ENCODE peak calls at places on chromosomes 11 and 22, in four cellular contexts. One of them, this sample, is unnamed.

GRCh38 chr22:20550851-20551744 is 43.7 kb downstream of the MED15 start:
- DNase-seq in mammary epithelial cell: no peak
- DNase-seq in PC-9: no peak
- DNase-seq in fibroblast of lung: peak; percentile 87
- DNase-seq in this sample: peak; percentile 79

GRCh38 chr11:120339394-120339890 is 3.2 kb downstream of the ARHGEF12 start:
- DNase-seq in fibroblast of lung: peak; percentile 43
- DNase-seq in PC-9: peak; percentile 23
- DNase-seq in mammary epithelial cell: peak; percentile 45
- DNase-seq in this sample: no peak

GRCh38 chr11:111718436-111719325 is 47.5 kb downstream of the PPP2R1B start:
- DNase-seq in PC-9: no peak
- DNase-seq in mammary epithelial cell: peak; percentile 68
- DNase-seq in fibroblast of lung: peak; percentile 91
- DNase-seq in this sample: peak; percentile 86

GRCh38 chr11:103055174-103055890 is 36.6 kb downstream of the DCUN1D5 start:
- DNase-seq in fibroblast of lung: peak; percentile 41
- DNase-seq in PC-9: no peak
- DNase-seq in mammary epithelial cell: peak; percentile 33
- DNase-seq in this sample: peak; percentile 30

GRCh38 chr11:122319842-122320555 is 204.0 kb upstream of the BLID start:
- DNase-seq in mammary epithelial cell: no peak
- DNase-seq in PC-9: no peak
- DNase-seq in fibroblast of lung: no peak
- DNase-seq in this sample: no peak

GRCh38 chr11:129814244-129814992 is 1.2 kb upstream of the TMEM45B start:
- DNase-seq in fibroblast of lung: no peak
- DNase-seq in mammary epithelial cell: no peak
- DNase-seq in PC-9: no peak
- DNase-seq in this sample: no peak

GRCh38 chr11:8233691-8234424 is 29.8 kb downstream of the LMO1 start:
- DNase-seq in mammary epithelial cell: peak; percentile 54
- DNase-seq in PC-9: peak; percentile 44
- DNase-seq in fibroblast of lung: peak; percentile 74
- DNase-seq in this sample: peak; percentile 67

GRCh38 chr11:5665051-5665450 is 19.8 kb downstream of the TRIM5 start:
- DNase-seq in fibroblast of lung: no peak
- DNase-seq in PC-9: no peak
- DNase-seq in mammary epithelial cell: no peak
- DNase-seq in this sample: no peak

GRCh38 chr22:50585238-50585637 is 2.6 kb upstream of the CHKB start:
- DNase-seq in fibroblast of lung: no peak
- DNase-seq in PC-9: no peak
- DNase-seq in mammary epithelial cell: no peak
- DNase-seq in this sample: no peak

GRCh38 chr11:38460901-38461300 is 1862.9 kb upstream of the RAG2 start:
- DNase-seq in fibroblast of lung: peak; percentile 94
- DNase-seq in PC-9: peak; percentile 73
- DNase-seq in mammary epithelial cell: peak; percentile 60
- DNase-seq in this sample: peak; percentile 92

GRCh38 chr11:84398017-84398626 is 1112.0 kb upstream of the CCDC90B start:
- DNase-seq in PC-9: no peak
- DNase-seq in mammary epithelial cell: peak; percentile 4
- DNase-seq in fibroblast of lung: peak; percentile 16
- DNase-seq in this sample: peak; percentile 4

DNA sequence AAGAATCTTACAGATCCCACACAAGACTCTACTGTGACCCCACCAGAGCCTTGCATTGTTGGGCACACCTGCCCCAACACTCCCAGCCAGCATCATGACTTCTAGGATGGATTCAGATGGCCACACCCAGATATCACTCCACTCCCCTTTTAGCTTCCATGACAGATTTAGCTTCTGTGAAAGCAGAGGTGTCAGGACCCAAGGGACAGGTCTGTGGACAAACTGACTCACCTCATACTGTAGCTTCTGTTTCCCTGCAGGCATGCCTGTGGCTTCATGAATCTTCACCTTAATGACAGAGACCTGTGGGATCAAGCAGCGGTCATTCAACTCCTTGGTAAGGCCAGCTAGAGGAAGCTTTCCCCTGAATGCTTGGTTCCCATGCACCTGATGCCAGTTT is 8.5 kb upstream of the TBC1D10A start:
- DNase-seq in PC-9: no peak
- DNase-seq in mammary epithelial cell: no peak
- DNase-seq in fibroblast of lung: no peak
- DNase-seq in this sample: no peak
- H3K36me3 ChIP-seq in PC-9: peaks cover 37% of the 10 kb centered on the region
- H3K36me3 ChIP-seq in mammary epithelial cell: peaks cover 53% of the 10 kb centered on the region
- H3K36me3 ChIP-seq in fibroblast of lung: peaks cover 46% of the 10 kb centered on the region
- H3K36me3 ChIP-seq in this sample: peaks cover 75% of the 10 kb centered on the region

GRCh38 chr11:15599376-15599775 is 484.7 kb downstream of the INSC start:
- DNase-seq in fibroblast of lung: no peak
- DNase-seq in mammary epithelial cell: no peak
- DNase-seq in PC-9: no peak
- DNase-seq in this sample: no peak
- H3K36me3 ChIP-seq in fibroblast of lung: no peaks in the 10 kb centered on the region
- H3K36me3 ChIP-seq in mammary epithelial cell: no peaks in the 10 kb centered on the region
- H3K36me3 ChIP-seq in PC-9: no peaks in the 10 kb centered on the region
- H3K36me3 ChIP-seq in this sample: no peaks in the 10 kb centered on the region

DNA sequence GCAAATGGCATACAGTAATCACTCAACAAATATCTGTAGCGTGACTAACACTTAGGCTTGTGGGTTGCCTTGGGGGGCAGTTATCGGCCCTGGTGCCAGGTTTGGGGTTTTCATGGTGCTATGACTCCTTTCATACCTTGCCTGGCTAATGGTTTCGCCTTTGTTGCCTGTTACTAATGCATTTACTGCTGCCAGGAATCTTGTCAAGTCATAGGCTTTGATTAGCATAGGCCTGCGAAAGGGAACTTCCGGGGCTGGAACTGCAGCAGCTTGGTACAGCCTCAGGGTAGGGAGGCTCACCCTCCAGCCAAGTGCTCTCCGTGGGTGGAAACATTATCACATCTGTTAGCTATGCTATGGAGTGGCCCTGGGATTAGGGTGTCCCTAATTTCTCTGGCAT is 13.2 kb downstream of the SLC25A18 start:
- DNase-seq in PC-9: peak; percentile 74
- DNase-seq in mammary epithelial cell: peak; percentile 99
- DNase-seq in fibroblast of lung: peak; percentile 99
- DNase-seq in this sample: peak; percentile 99
- H3K36me3 ChIP-seq in PC-9: no peaks in the 10 kb centered on the region
- H3K36me3 ChIP-seq in mammary epithelial cell: no peaks in the 10 kb centered on the region
- H3K36me3 ChIP-seq in fibroblast of lung: no peaks in the 10 kb centered on the region
- H3K36me3 ChIP-seq in this sample: no peaks in the 10 kb centered on the region

GRCh38 chr11:46410021-46410420 is 18.4 kb upstream of the CHRM4 start:
- DNase-seq in fibroblast of lung: no peak
- DNase-seq in PC-9: no peak
- DNase-seq in mammary epithelial cell: no peak
- DNase-seq in this sample: no peak
- H3K36me3 ChIP-seq in fibroblast of lung: peaks cover 9% of the 10 kb centered on the region
- H3K36me3 ChIP-seq in PC-9: peaks cover 13% of the 10 kb centered on the region
- H3K36me3 ChIP-seq in mammary epithelial cell: peaks cover 8% of the 10 kb centered on the region
- H3K36me3 ChIP-seq in this sample: peaks cover 2% of the 10 kb centered on the region

GRCh38 chr11:65633390-65634139 is 4.3 kb upstream of the SIPA1 start:
- DNase-seq in mammary epithelial cell: no peak
- DNase-seq in fibroblast of lung: no peak
- DNase-seq in PC-9: no peak
- DNase-seq in this sample: no peak
- H3K36me3 ChIP-seq in mammary epithelial cell: peaks cover 21% of the 10 kb centered on the region
- H3K36me3 ChIP-seq in fibroblast of lung: peaks cover 42% of the 10 kb centered on the region
- H3K36me3 ChIP-seq in PC-9: peaks cover 33% of the 10 kb centered on the region
- H3K36me3 ChIP-seq in this sample: peaks cover 21% of the 10 kb centered on the region

GRCh38 chr11:62713343-62713742 is 5.9 kb downstream of the GNG3 start:
- DNase-seq in fibroblast of lung: no peak
- DNase-seq in mammary epithelial cell: no peak
- DNase-seq in PC-9: peak; percentile 63
- DNase-seq in this sample: no peak

GRCh38 chr11:62712861-62713260 is 5.4 kb downstream of the GNG3 start:
- DNase-seq in PC-9: no peak
- DNase-seq in fibroblast of lung: no peak
- DNase-seq in mammary epithelial cell: no peak
- DNase-seq in this sample: no peak

GRCh38 chr11:62716206-62716605 is 8.7 kb downstream of the GNG3 start:
- DNase-seq in PC-9: no peak
- DNase-seq in mammary epithelial cell: no peak
- DNase-seq in fibroblast of lung: no peak
- DNase-seq in this sample: no peak

GRCh38 chr11:62716816-62717215 is 9.3 kb downstream of the GNG3 start:
- DNase-seq in fibroblast of lung: no peak
- DNase-seq in PC-9: no peak
- DNase-seq in mammary epithelial cell: no peak
- DNase-seq in this sample: no peak

DNA sequence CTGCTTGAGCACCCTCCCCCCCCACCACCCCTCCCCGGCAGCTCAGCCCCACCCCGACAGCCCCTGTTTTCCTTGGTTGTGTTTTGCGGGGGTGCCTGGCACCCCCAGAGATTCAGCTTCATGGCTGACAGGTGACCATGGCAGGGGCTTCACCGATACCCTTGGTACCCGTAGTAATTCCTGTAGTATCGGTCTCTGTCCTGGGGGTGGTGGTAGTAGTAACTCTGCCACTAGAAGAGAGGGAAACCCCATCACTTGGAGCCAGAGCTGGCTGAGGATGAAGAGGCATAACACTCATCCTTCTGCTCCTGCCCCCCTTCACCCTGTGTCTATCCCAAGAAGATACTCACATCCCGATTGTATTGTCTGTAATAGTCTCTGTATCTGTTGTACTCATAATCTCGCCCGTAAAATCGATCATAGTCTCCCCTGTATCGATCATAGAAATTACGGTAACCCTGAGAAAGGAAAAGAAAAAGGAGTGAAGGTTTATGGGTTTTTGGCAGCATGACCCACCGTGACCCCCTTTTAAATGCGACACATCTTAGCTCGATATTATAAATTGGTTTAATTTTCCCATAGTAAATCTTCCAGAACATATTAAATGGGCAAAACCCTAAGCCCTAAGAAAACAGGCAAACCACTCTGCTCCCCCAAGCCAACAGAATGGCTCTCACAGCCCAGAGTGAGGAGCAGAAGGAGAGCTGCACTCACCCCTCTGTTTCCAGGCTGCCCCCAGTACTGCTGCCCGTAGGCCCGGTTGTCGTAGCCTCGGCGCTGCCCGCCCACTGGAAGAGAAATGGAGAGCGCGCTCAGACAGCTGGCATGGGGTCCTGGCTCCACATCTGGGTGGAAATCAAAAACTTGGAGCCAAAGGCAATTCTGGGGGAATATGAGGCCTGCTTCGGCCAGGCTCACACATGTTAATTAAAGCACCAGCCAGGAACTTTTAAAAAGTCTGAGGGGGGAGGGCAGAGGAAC is 8.0 kb downstream of the GNG3 start:
- DNase-seq in PC-9: no peak
- DNase-seq in fibroblast of lung: no peak
- DNase-seq in mammary epithelial cell: no peak
- DNase-seq in this sample: no peak
- H3K36me3 ChIP-seq in PC-9: peaks cover 68% of the 10 kb centered on the region
- H3K36me3 ChIP-seq in fibroblast of lung: peaks cover 36% of the 10 kb centered on the region
- H3K36me3 ChIP-seq in mammary epithelial cell: peaks cover 55% of the 10 kb centered on the region
- H3K36me3 ChIP-seq in this sample: peaks cover 86% of the 10 kb centered on the region

GRCh38 chr22:21673534-21674321 is 7.9 kb downstream of the PPIL2 start:
- DNase-seq in mammary epithelial cell: no peak
- DNase-seq in fibroblast of lung: no peak
- DNase-seq in PC-9: no peak
- DNase-seq in this sample: no peak
- H3K36me3 ChIP-seq in mammary epithelial cell: peaks cover 17% of the 10 kb centered on the region
- H3K36me3 ChIP-seq in fibroblast of lung: peaks cover 13% of the 10 kb centered on the region
- H3K36me3 ChIP-seq in PC-9: no peaks in the 10 kb centered on the region
- H3K36me3 ChIP-seq in this sample: peaks cover 25% of the 10 kb centered on the region

DNA sequence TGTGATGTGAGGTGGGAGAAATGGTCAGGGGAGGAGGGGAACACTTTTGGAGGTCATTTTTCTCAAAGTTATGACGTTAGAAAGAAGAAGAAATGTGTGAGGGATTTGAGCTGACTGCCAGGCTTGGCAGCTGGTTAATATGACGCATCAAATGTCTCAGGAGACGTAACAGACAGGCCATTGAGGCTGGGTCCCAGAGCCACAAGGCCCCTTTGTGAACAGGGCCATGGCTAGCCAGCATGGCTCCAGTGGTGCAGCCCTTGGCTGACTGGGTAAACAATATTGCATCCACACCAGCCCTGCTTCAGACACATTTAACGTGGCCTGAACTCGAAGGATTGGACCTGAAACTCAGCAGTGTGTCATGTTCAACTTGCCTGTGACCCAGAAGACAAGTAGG is 34.3 kb downstream of the AMOTL1 start:
- DNase-seq in fibroblast of lung: no peak
- DNase-seq in PC-9: no peak
- DNase-seq in mammary epithelial cell: no peak
- DNase-seq in this sample: no peak
- H3K36me3 ChIP-seq in fibroblast of lung: peaks cover 16% of the 10 kb centered on the region
- H3K36me3 ChIP-seq in PC-9: peaks cover 71% of the 10 kb centered on the region
- H3K36me3 ChIP-seq in mammary epithelial cell: peaks cover 48% of the 10 kb centered on the region
- H3K36me3 ChIP-seq in this sample: peaks cover 29% of the 10 kb centered on the region

GRCh38 chr11:125638315-125638714 is 13.4 kb downstream of the CHEK1 start:
- DNase-seq in mammary epithelial cell: no peak
- DNase-seq in fibroblast of lung: no peak
- DNase-seq in PC-9: no peak
- DNase-seq in this sample: no peak
- H3K36me3 ChIP-seq in mammary epithelial cell: peaks cover 31% of the 10 kb centered on the region
- H3K36me3 ChIP-seq in fibroblast of lung: no peaks in the 10 kb centered on the region
- H3K36me3 ChIP-seq in PC-9: peaks cover 23% of the 10 kb centered on the region
- H3K36me3 ChIP-seq in this sample: peaks cover 44% of the 10 kb centered on the region

DNA sequence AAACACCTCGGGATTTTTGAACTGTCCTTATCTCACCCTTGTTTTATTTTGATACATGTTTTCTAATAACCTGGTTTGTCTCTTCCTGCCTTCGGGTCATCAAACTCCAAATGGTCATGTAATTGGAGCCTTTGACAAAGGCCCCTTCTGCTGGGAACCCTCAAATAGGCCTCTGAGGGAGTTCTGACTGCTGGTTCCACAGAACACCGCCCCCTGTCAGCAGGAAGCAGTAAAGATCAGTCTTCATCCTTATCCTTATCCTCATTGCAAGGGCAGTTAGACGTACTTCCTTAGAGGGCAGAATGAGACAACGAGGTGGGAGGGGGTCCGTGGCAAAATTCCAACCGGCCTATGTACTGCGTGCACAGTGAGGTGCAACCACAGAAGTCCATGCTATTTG is 12.1 kb downstream of the TRIM51 start:
- DNase-seq in fibroblast of lung: no peak
- DNase-seq in PC-9: no peak
- DNase-seq in mammary epithelial cell: no peak
- DNase-seq in this sample: no peak
- H3K36me3 ChIP-seq in fibroblast of lung: no peaks in the 10 kb centered on the region
- H3K36me3 ChIP-seq in PC-9: no peaks in the 10 kb centered on the region
- H3K36me3 ChIP-seq in mammary epithelial cell: no peaks in the 10 kb centered on the region
- H3K36me3 ChIP-seq in this sample: no peaks in the 10 kb centered on the region